ENCODE peak calls at places on chromosomes 1 and 21, in four cellular contexts. U, V, L and Z are unnamed samples.

GRCh38 chr1:85244271-85245053 is 15.0 kb downstream of the C1orf52 start:
- DNase-seq in L (no peak), V (no peak), U (no peak), Z (no peak)

GRCh38 chr1:192489748-192490147 is 85.8 kb upstream of the RGS1 start:
- DNase-seq in U (no peak), V (no peak), L (no peak), Z (no peak)

GRCh38 chr1:52551476-52552235 is 1.2 kb downstream of the TUT4 start:
- DNase-seq in V (no peak), U (peak), L (no peak), Z (no peak)

GRCh38 chr1:31764307-31765040 is at the start of gene ADGRB2:
- DNase-seq in L (peak), U (no peak), V (peak), Z (peak)

GRCh38 chr1:61640531-61641125 is 84.3 kb downstream of the TM2D1 start:
- DNase-seq in L (no peak), V (no peak), U (no peak), Z (no peak)

GRCh38 chr21:28608646-28609045 is 384.0 kb downstream of the LTN1 start:
- DNase-seq in L (no peak), V (no peak), U (no peak), Z (no peak)

GRCh38 chr1:16028237-16029002 is 6.6 kb downstream of the CLCNKA start:
- DNase-seq in V (no peak), L (no peak), U (no peak), Z (no peak)

GRCh38 chr1:167587342-167587741 is 33.8 kb upstream of the CREG1 start:
- DNase-seq in L (no peak), U (no peak), V (no peak), Z (no peak)

GRCh38 chr21:33293811-33294216 is 27.6 kb downstream of the IL10RB start:
- DNase-seq in V (no peak), L (no peak), U (no peak), Z (no peak)

GRCh38 chr1:72526926-72527325 is 244.6 kb upstream of the NEGR1 start:
- DNase-seq in V (no peak), L (no peak), U (no peak), Z (no peak)

GRCh38 chr21:35370671-35371070 is 321.6 kb upstream of the RUNX1 start:
- DNase-seq in L (no peak), V (no peak), U (no peak), Z (no peak)

GRCh38 chr1:204103121-204103741 is 30.3 kb downstream of the SOX13 start:
- DNase-seq in U (no peak), L (no peak), V (no peak), Z (no peak)

GRCh38 chr1:32702599-32703478 is at the start of gene SYNC:
- DNase-seq in U (no peak), L (peak), V (peak), Z (no peak)

GRCh38 chr1:25068829-25069228 is 138.8 kb upstream of the RUNX3 start:
- DNase-seq in V (peak), U (no peak), L (no peak), Z (no peak)

GRCh38 chr1:113616201-113616600 is 143.1 kb downstream of the PHTF1 start:
- DNase-seq in U (no peak), L (no peak), V (no peak), Z (no peak)

GRCh38 chr1:198541737-198542136 is 1.3 kb upstream of the ATP6V1G3 start:
- DNase-seq in U (no peak), V (no peak), L (no peak), Z (no peak)

GRCh38 chr1:201377611-201378092 is at the start of gene TNNT2:
- DNase-seq in V (no peak), U (no peak), L (no peak), Z (no peak)

GRCh38 chr1:181089017-181089776 is 697 bp downstream of the IER5 start:
- DNase-seq in V (peak), U (no peak), L (no peak), Z (no peak)

GRCh38 chr1:59596432-59596831 is 218.3 kb upstream of the HOOK1 start:
- DNase-seq in U (no peak), L (no peak), V (no peak), Z (no peak)

GRCh38 chr21:45341779-45342178 is 54.1 kb upstream of the POFUT2 start:
- DNase-seq in U (no peak), L (no peak), V (no peak), Z (no peak)

GRCh38 chr1:229230893-229231753 is 39.8 kb upstream of the RAB4A start:
- DNase-seq in V (no peak), L (no peak), U (no peak), Z (peak)

GRCh38 chr21:29538115-29538514 is 239.4 kb downstream of the BACH1 start:
- DNase-seq in U (no peak), L (no peak), V (no peak), Z (no peak)

GRCh38 chr21:25964009-25964408 is 206.6 kb downstream of the APP start:
- DNase-seq in V (no peak), U (no peak), L (no peak), Z (no peak)

GRCh38 chr1:228015276-228016180 is 8.7 kb downstream of the WNT3A start:
- DNase-seq in L (no peak), U (no peak), V (no peak), Z (peak)

GRCh38 chr1:113053344-113054138 is 19.5 kb upstream of the LRIG2 start:
- DNase-seq in V (no peak), L (no peak), U (no peak), Z (no peak)

GRCh38 chr1:150366416-150367296 is 2.7 kb downstream of the RPRD2 start:
- DNase-seq in L (no peak), V (no peak), U (no peak), Z (no peak)

GRCh38 chr1:186864296-186864695 is 35.5 kb downstream of the PLA2G4A start:
- DNase-seq in U (no peak), L (no peak), V (no peak), Z (no peak)

GRCh38 chr1:110318046-110318445 is 21.1 kb upstream of the RBM15 start:
- DNase-seq in V (no peak), L (no peak), U (no peak), Z (no peak)

GRCh38 chr1:64073705-64074104 is 129.7 kb upstream of the UBE2U start:
- DNase-seq in L (no peak), U (no peak), V (no peak), Z (no peak)

GRCh38 chr1:64074767-64075166 is 128.7 kb upstream of the UBE2U start:
- DNase-seq in V (no peak), U (no peak), L (no peak), Z (no peak)

GRCh38 chr1:64082459-64082858 is 121.0 kb upstream of the UBE2U start:
- DNase-seq in U (no peak), L (no peak), V (no peak), Z (no peak)

GRCh38 chr1:64080947-64081562 is 122.4 kb upstream of the UBE2U start:
- DNase-seq in L (no peak), U (no peak), V (no peak), Z (no peak)

DNA sequence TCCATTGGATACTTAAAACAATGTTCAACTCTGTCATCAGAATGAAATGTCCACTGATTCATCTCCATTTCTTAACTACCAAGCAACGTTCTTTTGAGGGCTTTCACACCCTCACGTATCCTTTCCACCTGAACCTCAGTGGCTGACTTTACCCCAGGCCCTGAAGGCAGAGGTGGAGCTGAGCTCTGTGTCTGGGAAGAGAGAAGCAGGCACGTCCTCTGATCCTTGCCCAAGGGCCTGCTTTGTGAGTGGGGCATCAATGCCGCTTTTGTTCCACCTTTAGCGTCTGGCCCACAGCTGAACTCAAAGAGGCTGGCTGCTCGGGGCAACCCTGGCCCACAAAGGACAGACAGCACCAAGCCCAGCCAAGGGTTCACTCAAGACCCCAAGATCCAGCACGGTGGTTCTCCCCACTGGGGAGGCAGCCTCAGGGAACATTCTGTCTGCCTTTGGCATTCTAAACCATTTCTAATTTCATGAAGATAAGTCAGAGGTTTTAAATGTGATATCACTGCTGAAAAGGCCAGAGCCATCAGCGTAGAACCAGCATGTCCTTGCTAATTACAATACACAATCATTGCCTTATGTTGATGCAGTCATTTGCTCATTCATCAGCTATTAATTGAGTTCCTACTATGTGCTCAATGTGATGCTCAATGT is 126.0 kb upstream of the UBE2U start:
- DNase-seq in V (no peak), U (no peak), L (no peak), Z (no peak)
- TF ChIP-seq ELF4 in V (no peak), U (no peak), L (no peak), Z (no peak)

GRCh38 chr1:94383966-94384408 is 34.2 kb upstream of the ABCD3 start:
- DNase-seq in V (no peak), L (no peak), U (peak), Z (no peak)
- TF ChIP-seq ELF4 in V (no peak), L (no peak), U (no peak), Z (no peak)

DNA sequence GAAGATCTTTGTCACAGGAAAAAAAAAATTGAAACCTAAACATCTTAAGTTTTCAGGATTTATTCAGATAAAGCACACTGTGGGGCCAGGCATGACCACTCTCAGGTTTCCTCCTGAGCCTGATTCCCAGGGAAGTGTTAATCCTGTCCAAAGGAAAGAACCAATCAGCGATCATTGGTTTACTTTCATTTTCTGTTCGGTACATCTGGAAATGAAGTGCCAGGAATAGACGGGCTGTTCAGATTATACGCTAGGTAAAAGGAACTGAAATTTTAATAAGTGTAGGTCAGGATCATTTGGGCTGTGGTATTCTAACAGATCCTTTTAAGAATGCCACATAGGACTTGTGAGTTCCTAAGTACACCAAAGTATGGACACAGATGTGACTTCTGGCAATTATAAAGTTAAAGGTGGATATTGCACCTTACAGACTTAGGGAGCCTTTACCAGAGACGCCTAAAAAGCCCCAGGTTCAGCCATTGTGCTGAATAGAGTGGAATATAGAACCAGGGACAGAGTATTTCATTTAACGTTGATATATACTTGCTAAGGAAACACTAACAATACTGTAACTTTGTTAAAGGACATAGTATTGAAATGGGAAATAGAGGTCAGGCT is 9.3 kb upstream of the CACYBP start:
- DNase-seq in V (no peak), U (peak), L (no peak), Z (no peak)
- TF ChIP-seq ELF4 in V (no peak), U (no peak), L (no peak), Z (no peak)

DNA sequence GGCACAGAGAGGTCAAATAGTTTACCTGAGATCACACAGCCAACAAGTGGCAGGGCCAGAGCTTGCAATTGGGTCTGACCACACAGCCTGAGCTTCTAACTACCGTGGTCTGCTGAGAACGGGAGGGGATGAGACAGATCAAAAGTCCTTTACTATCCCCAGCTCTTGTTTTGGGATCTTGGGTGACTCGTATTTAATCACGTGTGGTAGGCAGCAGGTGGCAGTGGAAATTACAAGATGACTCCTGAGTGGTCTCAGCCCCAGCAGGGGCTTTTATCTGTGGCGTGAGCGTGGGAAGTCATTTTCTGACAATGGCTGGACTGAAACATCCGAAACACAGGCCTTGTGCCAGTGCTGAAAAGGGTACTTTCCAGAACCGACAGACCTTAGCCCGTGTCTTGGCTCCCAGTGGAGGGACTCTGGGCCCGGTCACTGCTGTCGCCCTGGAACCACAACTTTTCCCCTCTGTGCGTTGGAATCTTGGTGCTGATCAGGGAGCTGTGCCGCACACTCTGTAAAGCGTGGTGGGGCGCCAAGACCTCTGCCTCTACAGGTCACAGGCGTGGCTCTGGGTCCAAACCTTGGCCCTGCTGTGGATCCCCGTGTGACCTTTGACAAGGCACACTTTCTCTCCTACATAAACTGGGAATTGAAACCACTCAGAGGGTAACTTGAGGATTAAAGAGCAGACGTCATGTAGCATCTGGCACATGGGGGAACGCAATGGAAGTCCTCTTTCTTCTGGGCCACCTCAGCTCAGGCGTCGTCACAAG is 12.0 kb downstream of the THEMIS2 start:
- DNase-seq in V (no peak), L (no peak), U (no peak), Z (no peak)
- TF ChIP-seq ELF4 in V (no peak), L (no peak), U (no peak), Z (no peak)

DNA sequence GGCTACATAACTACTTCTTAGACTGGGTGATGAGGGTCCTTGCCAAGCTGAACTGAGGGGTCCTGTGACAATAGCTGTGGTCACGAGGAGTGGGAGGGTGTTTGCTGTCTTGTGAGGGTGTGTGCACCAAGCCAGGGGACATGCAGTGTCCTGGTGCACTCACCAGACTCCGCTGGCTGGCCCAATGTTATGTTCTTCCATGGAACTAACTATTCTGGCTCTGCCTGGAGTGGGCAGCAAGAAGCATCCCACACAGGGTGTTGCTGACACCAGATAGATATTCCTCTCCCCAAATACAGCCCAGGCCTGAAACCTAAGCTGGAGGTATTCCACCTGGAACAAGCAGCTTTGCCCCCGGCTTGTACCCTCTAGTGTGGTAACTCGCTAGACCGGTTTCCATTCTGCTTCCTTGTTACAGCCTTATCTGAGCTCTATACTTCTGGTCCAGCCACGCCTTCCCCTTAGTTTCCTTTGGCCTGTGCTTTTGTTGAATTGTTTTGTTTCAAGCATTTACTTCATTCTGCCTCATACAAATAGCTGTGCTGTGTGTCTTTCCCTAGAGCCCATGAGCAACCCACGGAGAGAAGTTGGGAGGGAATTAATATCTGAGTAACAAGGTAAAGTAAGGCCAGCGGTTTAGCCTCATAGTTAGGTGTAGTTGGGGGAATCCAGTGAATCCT is 14.7 kb upstream of the LY9 start:
- DNase-seq in U (no peak), V (no peak), L (no peak), Z (no peak)
- TF ChIP-seq ELF4 in U (no peak), V (no peak), L (no peak), Z (no peak)

DNA sequence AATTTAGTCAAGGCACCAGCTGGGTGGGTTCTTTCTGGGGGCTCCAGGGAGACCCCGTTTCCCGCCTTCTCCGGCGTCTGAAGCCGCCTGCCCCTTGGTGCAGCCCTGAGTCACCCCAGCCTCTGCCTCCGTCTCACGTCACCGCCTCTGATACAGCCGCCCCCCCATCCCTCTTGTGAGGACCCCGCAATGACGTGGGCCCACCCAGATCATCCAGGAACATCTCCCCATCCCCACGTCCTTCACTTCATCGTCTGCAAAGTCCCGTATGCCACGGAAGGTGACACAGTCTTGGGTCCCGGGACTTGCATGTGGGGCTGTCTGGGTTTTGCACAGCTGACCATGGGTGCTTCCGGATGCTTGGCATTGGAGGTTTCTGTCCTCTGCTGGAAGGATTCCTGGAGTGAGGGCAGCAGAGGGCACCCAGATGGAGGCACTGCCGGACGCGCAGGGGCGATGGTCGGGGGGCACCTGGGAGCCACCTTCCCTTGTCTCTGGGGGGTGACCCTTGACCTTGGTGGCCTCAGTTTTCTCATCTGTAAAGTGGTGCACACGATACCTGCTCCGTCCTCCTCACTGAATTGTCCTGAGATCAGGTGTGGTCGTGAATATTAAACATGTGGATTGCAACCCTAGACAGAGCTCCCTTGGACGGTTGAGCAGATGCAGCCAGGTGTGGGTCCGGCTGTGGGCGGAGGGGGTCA is 58.8 kb downstream of the PRKCZ start:
- DNase-seq in U (no peak), V (no peak), L (no peak), Z (no peak)
- TF ChIP-seq ELF4 in U (no peak), V (no peak), L (no peak), Z (no peak)

GRCh38 chr1:246455487-246455886 is 51.6 kb downstream of the SMYD3 start:
- DNase-seq in U (no peak), L (no peak), V (no peak), Z (no peak)

GRCh38 chr1:246447501-246447900 is 59.6 kb downstream of the SMYD3 start:
- DNase-seq in L (no peak), U (no peak), V (no peak), Z (no peak)

GRCh38 chr1:246448373-246448772 is 58.7 kb downstream of the SMYD3 start:
- DNase-seq in L (no peak), U (no peak), V (no peak), Z (no peak)

GRCh38 chr1:246454655-246455054 is 52.4 kb downstream of the SMYD3 start:
- DNase-seq in U (no peak), L (no peak), V (no peak), Z (no peak)

GRCh38 chr1:246450485-246451251 is 56.4 kb downstream of the SMYD3 start:
- DNase-seq in U (peak), L (peak), V (peak), Z (no peak)
- TF ChIP-seq ELF4 in U (no peak), L (no peak), V (no peak), Z (no peak)